ENCODE peak calls at places on chromosomes 12 and 14, in six cellular contexts. One of them, this sample, is unnamed.

GRCh38 chr14:77245820-77246219 is 25.2 kb downstream of the NGB start:
- DNase-seq in cardiac fibroblast: no peak
- DNase-seq in GM10248: no peak
- DNase-seq in GM12865: no peak
- DNase-seq in NCI-H2029: no peak
- DNase-seq in nephron progenitor cell: no peak
- DNase-seq in this sample: no peak

GRCh38 chr12:65632131-65632855 is 192.0 kb upstream of the HMGA2 start:
- DNase-seq in nephron progenitor cell: no peak
- DNase-seq in GM10248: no peak
- DNase-seq in cardiac fibroblast: peak; percentile 88
- DNase-seq in GM12865: no peak
- DNase-seq in NCI-H2029: no peak
- DNase-seq in this sample: peak; percentile 22

GRCh38 chr14:72315720-72316119 is 383.5 kb downstream of the RGS6 start:
- DNase-seq in cardiac fibroblast: no peak
- DNase-seq in NCI-H2029: no peak
- DNase-seq in nephron progenitor cell: no peak
- DNase-seq in GM12865: peak; percentile 18
- DNase-seq in GM10248: no peak
- DNase-seq in this sample: no peak

GRCh38 chr12:11621797-11622423 is 27.6 kb upstream of the ETV6 start:
- DNase-seq in nephron progenitor cell: no peak
- DNase-seq in NCI-H2029: no peak
- DNase-seq in GM12865: peak; percentile 51
- DNase-seq in cardiac fibroblast: peak; percentile 51
- DNase-seq in GM10248: no peak
- DNase-seq in this sample: no peak

GRCh38 chr12:84056-84455 is 17.5 kb downstream of the IQSEC3 start:
- DNase-seq in NCI-H2029: peak; percentile 76
- DNase-seq in cardiac fibroblast: no peak
- DNase-seq in GM12865: no peak
- DNase-seq in GM10248: no peak
- DNase-seq in nephron progenitor cell: no peak
- DNase-seq in this sample: no peak

GRCh38 chr14:105053421-105053820 is 11.8 kb downstream of the GPR132 start:
- DNase-seq in GM12865: no peak
- DNase-seq in NCI-H2029: no peak
- DNase-seq in GM10248: no peak
- DNase-seq in nephron progenitor cell: no peak
- DNase-seq in cardiac fibroblast: no peak
- DNase-seq in this sample: no peak

GRCh38 chr14:89212386-89213235 is 204.4 kb downstream of the FOXN3 start:
- DNase-seq in GM12865: no peak
- DNase-seq in nephron progenitor cell: no peak
- DNase-seq in NCI-H2029: no peak
- DNase-seq in cardiac fibroblast: no peak
- DNase-seq in GM10248: no peak
- DNase-seq in this sample: no peak

GRCh38 chr12:12927211-12928079 is 24.5 kb downstream of the GPRC5D start:
- DNase-seq in NCI-H2029: peak; percentile 97
- DNase-seq in GM12865: no peak
- DNase-seq in nephron progenitor cell: peak; percentile 65
- DNase-seq in GM10248: no peak
- DNase-seq in cardiac fibroblast: peak; percentile 73
- DNase-seq in this sample: no peak

GRCh38 chr12:90679674-90680073 is 275.3 kb downstream of the CCER1 start:
- DNase-seq in GM12865: no peak
- DNase-seq in nephron progenitor cell: no peak
- DNase-seq in GM10248: no peak
- DNase-seq in cardiac fibroblast: no peak
- DNase-seq in NCI-H2029: no peak
- DNase-seq in this sample: no peak

GRCh38 chr12:105223358-105223840 is 12.6 kb downstream of the APPL2 start:
- DNase-seq in NCI-H2029: no peak
- DNase-seq in GM12865: no peak
- DNase-seq in nephron progenitor cell: no peak
- DNase-seq in cardiac fibroblast: no peak
- DNase-seq in GM10248: no peak
- DNase-seq in this sample: peak; percentile 53

GRCh38 chr12:89252284-89252683 is 100.0 kb downstream of the DUSP6 start:
- DNase-seq in GM10248: no peak
- DNase-seq in nephron progenitor cell: no peak
- DNase-seq in NCI-H2029: no peak
- DNase-seq in cardiac fibroblast: peak; percentile 35
- DNase-seq in GM12865: no peak
- DNase-seq in this sample: peak; percentile 39

GRCh38 chr14:104299993-104300761 is 161.8 kb downstream of the KIF26A start:
- DNase-seq in cardiac fibroblast: no peak
- DNase-seq in NCI-H2029: peak; percentile 43
- DNase-seq in GM10248: no peak
- DNase-seq in GM12865: no peak
- DNase-seq in nephron progenitor cell: no peak
- DNase-seq in this sample: no peak

GRCh38 chr12:130137141-130138018 is 24.9 kb upstream of the FZD10 start:
- DNase-seq in GM12865: no peak
- DNase-seq in NCI-H2029: peak; percentile 54
- DNase-seq in cardiac fibroblast: no peak
- DNase-seq in GM10248: no peak
- DNase-seq in nephron progenitor cell: no peak
- DNase-seq in this sample: no peak

GRCh38 chr14:58171090-58171489 is 19.1 kb upstream of the ARMH4 start:
- DNase-seq in cardiac fibroblast: peak; percentile 86
- DNase-seq in NCI-H2029: peak; percentile 92
- DNase-seq in GM10248: peak; percentile 65
- DNase-seq in GM12865: peak; percentile 85
- DNase-seq in nephron progenitor cell: peak; percentile 72
- DNase-seq in this sample: peak; percentile 79

GRCh38 chr14:45426685-45427282 is 173.8 kb upstream of the MIS18BP1 start:
- DNase-seq in GM12865: peak; percentile 39
- DNase-seq in nephron progenitor cell: peak; percentile 13
- DNase-seq in cardiac fibroblast: peak; percentile 65
- DNase-seq in GM10248: peak; percentile 29
- DNase-seq in NCI-H2029: peak; percentile 32
- DNase-seq in this sample: peak; percentile 3

This sample was measured in fibroblast of gingiva.